ENCODE peak calls at places on chromosomes 13 and 19, in ten cellular contexts. E is GM12891, M is spleen, O is breast epithelium, C is H1, V is stomach, S is GM23338, Z is esophagus muscularis mucosa, L is HL-60, K is transverse colon. R is an unnamed sample.

GRCh38 chr13:66087149-66087780 is 1142.9 kb downstream of the PCDH9 start:
- DNase-seq in V (no peak), Z (no peak), C (no peak), K (no peak), L (no peak), S (no peak), O (no peak), E (no peak), M (no peak), R (no peak)

GRCh38 chr13:64755961-64756360 is 2474.2 kb downstream of the PCDH9 start:
- DNase-seq in V (no peak), Z (no peak), S (no peak), L (no peak), O (no peak), C (no peak), E (no peak), M (no peak), K (no peak), R (no peak)

GRCh38 chr13:50400035-50400726 is 384.9 kb downstream of the KCNRG start:
- DNase-seq in O (no peak), M (no peak), S (no peak), K (no peak), L (no peak), E (no peak), Z (no peak), V (no peak), C (no peak), R (no peak)

GRCh38 chr19:43534811-43535761 is 2.1 kb downstream of the ZNF575 start:
- DNase-seq in K (peak; percentile 64), V (peak; percentile 68), S (peak; percentile 95), O (peak; percentile 64), C (peak; percentile 89), E (no peak), M (peak; percentile 87), Z (no peak), L (no peak), R (no peak)

GRCh38 chr19:31356587-31357314 is 7.5 kb upstream of the TSHZ3 start:
- DNase-seq in K (peak; percentile 24), O (no peak), Z (no peak), L (peak; percentile 50), V (no peak), S (peak; percentile 80), E (no peak), M (peak; percentile 86), C (peak; percentile 87), R (no peak)

GRCh38 chr19:10290876-10291553 is 1.3 kb downstream of the ICAM5 start:
- DNase-seq in E (no peak), O (no peak), C (peak; percentile 78), S (peak; percentile 76), M (peak; percentile 88), K (peak; percentile 76), V (peak; percentile 48), Z (no peak), L (peak; percentile 29), R (no peak)

GRCh38 chr19:48190288-48191284 is 20.1 kb downstream of the ZSWIM9 start:
- DNase-seq in K (peak; percentile 26), O (no peak), Z (no peak), V (peak; percentile 61), S (peak; percentile 98), L (peak; percentile 68), E (no peak), M (no peak), C (peak; percentile 91), R (no peak)

GRCh38 chr13:102091231-102091630 is 310.6 kb downstream of the FGF14 start:
- DNase-seq in L (no peak), E (no peak), V (no peak), C (peak; percentile 56), S (peak; percentile 90), O (no peak), M (no peak), Z (no peak), K (no peak), R (no peak)

GRCh38 chr13:26259634-26260033 is 5.7 kb downstream of the CDK8 start:
- DNase-seq in M (no peak), L (no peak), C (no peak), O (no peak), V (no peak), K (no peak), S (no peak), Z (no peak), E (no peak), R (no peak)

GRCh38 chr13:50950808-50951207 is 41.2 kb downstream of the RNASEH2B start:
- DNase-seq in M (no peak), Z (no peak), S (no peak), V (no peak), E (no peak), K (no peak), L (no peak), O (no peak), C (no peak), R (no peak)

GRCh38 chr19:27892500-27892899 is 1320.5 kb downstream of the UQCRFS1 start:
- DNase-seq in K (no peak), M (no peak), O (no peak), S (no peak), C (no peak), V (no peak), L (no peak), E (no peak), Z (no peak), R (no peak)

GRCh38 chr13:100451923-100452322 is 136.7 kb downstream of the GGACT start:
- DNase-seq in C (no peak), E (no peak), V (no peak), O (no peak), K (no peak), Z (no peak), S (no peak), L (no peak), M (no peak), R (no peak)

DNA sequence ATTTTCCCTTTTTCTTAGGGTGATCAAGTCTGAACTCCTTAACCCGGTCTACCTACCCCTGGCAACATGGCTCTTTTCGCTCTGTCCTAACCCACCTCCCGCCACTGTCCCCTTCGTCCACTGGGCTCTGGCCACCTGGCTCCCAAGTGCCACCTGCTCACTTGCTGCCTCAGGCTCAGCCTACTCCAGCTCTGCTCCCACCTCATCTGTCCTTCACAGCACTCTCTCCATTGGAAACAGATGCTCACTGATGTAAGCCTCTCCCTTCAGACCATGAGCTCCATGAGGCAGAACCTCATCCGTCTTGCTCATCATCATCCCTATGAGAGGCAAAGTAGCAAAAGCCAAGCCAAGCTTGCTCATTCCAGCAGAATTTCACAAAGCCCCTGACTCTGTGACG is 35.2 kb upstream of the AMER2 start:
- DNase-seq in V (no peak), M (no peak), C (no peak), O (no peak), S (no peak), K (no peak), L (no peak), Z (no peak), E (no peak), R (no peak)
- TF ChIP-seq POLR2AphosphoS5 in V (no peak), M (no peak), C (no peak), O (no peak), S (no peak), K (no peak), L (no peak), Z (no peak), E (no peak), R (no peak)

DNA sequence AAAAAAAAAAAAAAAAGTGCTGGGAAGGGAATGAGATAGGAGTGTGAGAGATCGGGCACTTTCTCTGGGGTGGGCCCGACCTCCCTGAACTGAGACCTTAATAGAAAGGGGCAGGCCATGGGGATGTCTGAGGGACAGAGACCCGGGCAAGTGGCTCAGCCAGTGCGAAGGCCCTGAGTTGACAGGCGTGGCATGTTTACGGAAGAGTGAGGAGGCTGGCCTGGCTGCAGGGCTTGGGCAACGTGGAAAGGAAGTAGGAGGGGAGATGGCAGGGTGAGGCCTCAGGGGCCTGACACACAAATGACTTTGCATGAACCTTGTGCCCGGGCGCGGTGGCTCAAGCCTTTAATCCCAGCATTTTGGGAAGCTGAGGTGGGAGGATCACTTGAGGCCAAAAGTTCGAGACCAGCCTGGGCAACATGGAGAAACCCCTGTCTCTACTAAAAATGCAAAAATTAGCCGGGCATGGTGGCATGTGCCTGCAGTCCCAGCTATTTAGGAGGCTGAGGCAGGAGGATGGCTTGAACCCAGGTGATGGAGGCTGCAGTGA is 13.9 kb downstream of the FCHO1 start:
- DNase-seq in S (no peak), M (peak; percentile 93), O (no peak), L (peak; percentile 95), Z (no peak), K (peak; percentile 86), C (no peak), E (no peak), V (peak; percentile 66), R (no peak)
- TF ChIP-seq POLR2AphosphoS5 in S (no peak), M (peak; percentile 76), O (no peak), L (peak; percentile 60), Z (no peak), K (peak; percentile 54), C (no peak), E (no peak), V (peak; percentile 13), R (no peak)

GRCh38 chr13:78299832-78300623 is 303.3 kb downstream of the POU4F1 start:
- DNase-seq in V (no peak), O (no peak), Z (no peak), C (no peak), K (no peak), L (no peak), E (no peak), M (no peak), S (no peak), R (no peak)

DNA sequence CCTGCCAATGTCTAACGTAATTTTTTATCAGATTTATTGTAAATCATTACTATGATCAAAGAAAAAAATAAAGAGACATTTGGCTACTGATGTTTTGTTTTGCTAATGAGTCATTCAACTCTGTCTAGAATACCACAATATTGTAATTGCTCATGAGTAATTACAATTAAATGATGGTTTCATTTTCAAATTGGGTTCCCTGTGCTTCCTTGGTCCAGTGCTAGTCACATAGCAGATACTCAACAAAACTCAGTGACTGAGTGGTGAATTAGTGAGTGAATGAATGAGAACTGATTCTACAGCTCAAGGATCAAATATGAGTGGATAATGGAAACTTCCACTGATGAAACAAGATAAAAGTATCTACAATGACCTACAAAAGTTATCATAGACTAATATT is 304.7 kb downstream of the POU4F1 start:
- DNase-seq in L (no peak), C (no peak), K (no peak), M (no peak), E (no peak), Z (no peak), S (no peak), O (no peak), V (no peak), R (no peak)
- TF ChIP-seq POLR2AphosphoS5 in L (no peak), C (no peak), K (no peak), M (no peak), E (no peak), Z (no peak), S (no peak), O (no peak), V (no peak), R (no peak)

DNA sequence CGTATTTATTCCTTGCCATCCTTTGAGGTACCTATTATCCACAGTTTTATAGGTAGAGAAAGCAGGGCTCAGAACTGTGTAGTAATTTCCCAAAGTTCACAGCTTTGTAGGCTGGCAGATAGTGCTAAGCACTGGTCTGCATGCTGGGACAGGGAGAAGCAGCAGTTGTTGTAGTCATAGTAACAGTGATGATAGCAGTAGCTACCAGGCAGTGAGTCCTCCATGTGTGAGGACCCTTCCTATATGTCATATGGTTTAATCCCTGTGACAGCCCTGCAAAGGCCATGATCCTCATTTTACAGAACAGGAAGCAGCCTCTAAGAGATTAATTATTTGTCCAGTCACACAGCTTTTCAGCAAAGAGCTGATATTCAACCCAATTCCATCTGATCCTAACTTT is 21.0 kb downstream of the SERP2 start:
- DNase-seq in E (no peak), K (no peak), V (no peak), L (no peak), S (no peak), Z (no peak), M (no peak), O (no peak), C (no peak), R (no peak)
- TF ChIP-seq POLR2AphosphoS5 in E (no peak), K (no peak), V (no peak), L (no peak), S (no peak), Z (no peak), M (no peak), O (no peak), C (no peak), R (no peak)

R was measured in vagina.